ENCODE peak calls at places on chromosomes 4 and X, in eight cellular contexts. One of them, this sample, is unnamed.

GRCh38 chrX:17413228-17413627 is 38.2 kb downstream of the NHS start:
- DNase-seq in GM23338: no peak
- DNase-seq in A549: no peak
- DNase-seq in HepG2: no peak
- DNase-seq in Panc1: peak; percentile 10
- DNase-seq in SK-N-SH: no peak
- DNase-seq in K562: no peak
- DNase-seq in HCT116: peak; percentile 32
- DNase-seq in this sample: no peak

GRCh38 chr4:54661686-54662085 is 3.9 kb downstream of the KIT start:
- DNase-seq in GM23338: no peak
- DNase-seq in A549: no peak
- DNase-seq in HepG2: no peak
- DNase-seq in Panc1: no peak
- DNase-seq in SK-N-SH: no peak
- DNase-seq in K562: no peak
- DNase-seq in HCT116: no peak
- DNase-seq in this sample: no peak

GRCh38 chr4:84796388-84796787 is 170.1 kb downstream of the WDFY3 start:
- DNase-seq in GM23338: no peak
- DNase-seq in A549: no peak
- DNase-seq in HepG2: no peak
- DNase-seq in Panc1: no peak
- DNase-seq in SK-N-SH: peak; percentile 16
- DNase-seq in K562: peak; percentile 5
- DNase-seq in HCT116: no peak
- DNase-seq in this sample: no peak

GRCh38 chrX:136212557-136213111 is 38.6 kb downstream of the MAP7D3 start:
- DNase-seq in GM23338: no peak
- DNase-seq in A549: no peak
- DNase-seq in HepG2: no peak
- DNase-seq in Panc1: no peak
- DNase-seq in SK-N-SH: no peak
- DNase-seq in K562: no peak
- DNase-seq in HCT116: no peak
- DNase-seq in this sample: no peak

GRCh38 chr4:153497091-153497531 is 31.0 kb downstream of the TMEM131L start:
- DNase-seq in GM23338: no peak
- DNase-seq in A549: no peak
- DNase-seq in HepG2: peak; percentile 58
- DNase-seq in Panc1: no peak
- DNase-seq in SK-N-SH: no peak
- DNase-seq in K562: peak; percentile 69
- DNase-seq in HCT116: no peak
- DNase-seq in this sample: no peak

GRCh38 chrX:132193872-132194574 is 25.2 kb downstream of the RAP2C start:
- DNase-seq in GM23338: no peak
- DNase-seq in A549: no peak
- DNase-seq in HepG2: no peak
- DNase-seq in Panc1: no peak
- DNase-seq in SK-N-SH: no peak
- DNase-seq in K562: no peak
- DNase-seq in HCT116: no peak
- DNase-seq in this sample: no peak

GRCh38 chrX:43140546-43140945 is 362.6 kb upstream of the PPP1R2C start:
- DNase-seq in GM23338: no peak
- DNase-seq in A549: no peak
- DNase-seq in HepG2: no peak
- DNase-seq in Panc1: no peak
- DNase-seq in SK-N-SH: no peak
- DNase-seq in K562: no peak
- DNase-seq in HCT116: no peak
- DNase-seq in this sample: no peak

GRCh38 chrX:133444196-133444595 is 28.9 kb upstream of the GPC4 start:
- DNase-seq in GM23338: no peak
- DNase-seq in A549: no peak
- DNase-seq in HepG2: no peak
- DNase-seq in Panc1: no peak
- DNase-seq in SK-N-SH: no peak
- DNase-seq in K562: no peak
- DNase-seq in HCT116: no peak
- DNase-seq in this sample: no peak

GRCh38 chr4:55071951-55072350 is 53.4 kb downstream of the KDR start:
- DNase-seq in GM23338: no peak
- DNase-seq in A549: no peak
- DNase-seq in HepG2: no peak
- DNase-seq in Panc1: no peak
- DNase-seq in SK-N-SH: no peak
- DNase-seq in K562: no peak
- DNase-seq in HCT116: no peak
- DNase-seq in this sample: no peak

GRCh38 chr4:123922847-123923246 is 526.3 kb downstream of the SPRY1 start:
- DNase-seq in GM23338: no peak
- DNase-seq in A549: no peak
- DNase-seq in HepG2: no peak
- DNase-seq in Panc1: no peak
- DNase-seq in SK-N-SH: no peak
- DNase-seq in K562: no peak
- DNase-seq in HCT116: no peak
- DNase-seq in this sample: no peak

GRCh38 chrX:145792281-145792680 is 25.3 kb upstream of the SLITRK2 start:
- DNase-seq in GM23338: no peak
- DNase-seq in A549: no peak
- DNase-seq in HepG2: no peak
- DNase-seq in Panc1: no peak
- DNase-seq in SK-N-SH: no peak
- DNase-seq in K562: no peak
- DNase-seq in HCT116: no peak
- DNase-seq in this sample: no peak

GRCh38 chrX:154123241-154124219 is 20.5 kb upstream of the OPN1LW start:
- DNase-seq in GM23338: no peak
- DNase-seq in A549: no peak
- DNase-seq in HepG2: peak; percentile 24
- DNase-seq in Panc1: no peak
- DNase-seq in SK-N-SH: peak; percentile 67
- DNase-seq in K562: peak; percentile 82
- DNase-seq in HCT116: no peak
- DNase-seq in this sample: peak; percentile 67

GRCh38 chr4:128427832-128428366 is 140.3 kb upstream of the PGRMC2 start:
- DNase-seq in GM23338: peak; percentile 5
- DNase-seq in A549: peak; percentile 79
- DNase-seq in HepG2: peak; percentile 66
- DNase-seq in Panc1: peak; percentile 10
- DNase-seq in SK-N-SH: peak; percentile 38
- DNase-seq in K562: peak; percentile 65
- DNase-seq in HCT116: peak; percentile 86
- DNase-seq in this sample: peak; percentile 11

GRCh38 chrX:40097492-40098263 is at the start of gene BCOR:
- DNase-seq in GM23338: peak; percentile 70
- DNase-seq in A549: peak; percentile 34
- DNase-seq in HepG2: no peak
- DNase-seq in Panc1: no peak
- DNase-seq in SK-N-SH: peak; percentile 79
- DNase-seq in K562: peak; percentile 84
- DNase-seq in HCT116: no peak
- DNase-seq in this sample: peak; percentile 68

GRCh38 chr4:180028682-180029081 is 2214.5 kb upstream of the TENM3 start:
- DNase-seq in GM23338: peak; percentile 88
- DNase-seq in A549: no peak
- DNase-seq in HepG2: peak; percentile 58
- DNase-seq in Panc1: no peak
- DNase-seq in SK-N-SH: peak; percentile 1
- DNase-seq in K562: no peak
- DNase-seq in HCT116: peak; percentile 33
- DNase-seq in this sample: peak; percentile 48

GRCh38 chrX:77087529-77088169 is 359.5 kb upstream of the FGF16 start:
- DNase-seq in GM23338: no peak
- DNase-seq in A549: no peak
- DNase-seq in HepG2: peak; percentile 92
- DNase-seq in Panc1: no peak
- DNase-seq in SK-N-SH: no peak
- DNase-seq in K562: no peak
- DNase-seq in HCT116: no peak
- DNase-seq in this sample: no peak

GRCh38 chrX:67700607-67701006 is 156.8 kb downstream of the AR start:
- DNase-seq in GM23338: no peak
- DNase-seq in A549: no peak
- DNase-seq in HepG2: no peak
- DNase-seq in Panc1: no peak
- DNase-seq in SK-N-SH: no peak
- DNase-seq in K562: no peak
- DNase-seq in HCT116: no peak
- DNase-seq in this sample: no peak

GRCh38 chr4:88158360-88159136 is at the start of gene ABCG2:
- DNase-seq in GM23338: peak; percentile 85
- DNase-seq in A549: peak; percentile 29
- DNase-seq in HepG2: peak; percentile 16
- DNase-seq in Panc1: no peak
- DNase-seq in SK-N-SH: peak; percentile 65
- DNase-seq in K562: peak; percentile 68
- DNase-seq in HCT116: no peak
- DNase-seq in this sample: peak; percentile 9

GRCh38 chr4:145480257-145480656 is 1.4 kb upstream of the SMAD1 start:
- DNase-seq in GM23338: no peak
- DNase-seq in A549: no peak
- DNase-seq in HepG2: no peak
- DNase-seq in Panc1: no peak
- DNase-seq in SK-N-SH: no peak
- DNase-seq in K562: no peak
- DNase-seq in HCT116: no peak
- DNase-seq in this sample: peak; percentile 34

GRCh38 chr4:75370582-75370981 is 143.6 kb downstream of the RCHY1 start:
- DNase-seq in GM23338: no peak
- DNase-seq in A549: no peak
- DNase-seq in HepG2: no peak
- DNase-seq in Panc1: no peak
- DNase-seq in SK-N-SH: no peak
- DNase-seq in K562: no peak
- DNase-seq in HCT116: no peak
- DNase-seq in this sample: no peak

GRCh38 chrX:40127052-40127451 is 29.3 kb upstream of the BCOR start:
- DNase-seq in GM23338: no peak
- DNase-seq in A549: no peak
- DNase-seq in HepG2: no peak
- DNase-seq in Panc1: no peak
- DNase-seq in SK-N-SH: no peak
- DNase-seq in K562: no peak
- DNase-seq in HCT116: no peak
- DNase-seq in this sample: no peak

GRCh38 chrX:47515941-47516649 is 33.1 kb upstream of the ZNF41 start:
- DNase-seq in GM23338: no peak
- DNase-seq in A549: no peak
- DNase-seq in HepG2: no peak
- DNase-seq in Panc1: no peak
- DNase-seq in SK-N-SH: no peak
- DNase-seq in K562: no peak
- DNase-seq in HCT116: no peak
- DNase-seq in this sample: no peak

GRCh38 chr4:63607186-63607872 is 801.9 kb downstream of the TECRL start:
- DNase-seq in GM23338: no peak
- DNase-seq in A549: no peak
- DNase-seq in HepG2: no peak
- DNase-seq in Panc1: no peak
- DNase-seq in SK-N-SH: no peak
- DNase-seq in K562: no peak
- DNase-seq in HCT116: no peak
- DNase-seq in this sample: no peak
- TF ChIP-seq REST in GM23338: no peak
- TF ChIP-seq REST in A549: no peak
- TF ChIP-seq REST in HepG2: no peak
- TF ChIP-seq REST in Panc1: no peak
- TF ChIP-seq REST in SK-N-SH: no peak
- TF ChIP-seq REST in K562: no peak
- TF ChIP-seq REST in HCT116: no peak
- TF ChIP-seq REST in this sample: no peak

GRCh38 chrX:56600141-56600540 is 36.7 kb downstream of the UBQLN2 start:
- DNase-seq in GM23338: no peak
- DNase-seq in A549: no peak
- DNase-seq in HepG2: peak; percentile 12
- DNase-seq in Panc1: no peak
- DNase-seq in SK-N-SH: no peak
- DNase-seq in K562: no peak
- DNase-seq in HCT116: no peak
- DNase-seq in this sample: peak; percentile 16
- TF ChIP-seq REST in GM23338: no peak
- TF ChIP-seq REST in A549: no peak
- TF ChIP-seq REST in HepG2: no peak
- TF ChIP-seq REST in Panc1: no peak
- TF ChIP-seq REST in SK-N-SH: no peak
- TF ChIP-seq REST in K562: no peak
- TF ChIP-seq REST in HCT116: no peak
- TF ChIP-seq REST in this sample: no peak

DNA sequence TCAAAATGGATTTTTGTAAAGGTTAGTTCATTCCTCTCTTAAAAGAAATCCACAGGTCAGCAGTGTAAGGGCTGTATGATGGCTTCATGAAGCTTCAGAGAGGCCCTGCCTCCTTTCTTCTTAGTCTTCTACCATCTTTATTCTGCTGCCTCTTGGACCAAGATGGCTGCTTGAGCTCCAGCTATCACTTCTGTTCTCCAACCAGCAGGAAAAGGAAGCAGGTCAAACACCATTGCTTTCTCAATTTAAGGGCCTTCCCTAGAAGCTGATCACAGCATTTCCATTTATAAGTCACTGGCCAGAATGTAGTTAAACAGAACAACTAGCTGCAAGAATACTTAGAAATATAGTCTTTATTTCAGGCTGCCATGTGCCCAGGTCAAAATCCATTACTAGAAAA is 336.8 kb upstream of the KLF3 start:
- DNase-seq in GM23338: no peak
- DNase-seq in A549: no peak
- DNase-seq in HepG2: no peak
- DNase-seq in Panc1: no peak
- DNase-seq in SK-N-SH: no peak
- DNase-seq in K562: no peak
- DNase-seq in HCT116: no peak
- DNase-seq in this sample: no peak
- TF ChIP-seq REST in GM23338: no peak
- TF ChIP-seq REST in A549: no peak
- TF ChIP-seq REST in HepG2: no peak
- TF ChIP-seq REST in Panc1: no peak
- TF ChIP-seq REST in SK-N-SH: no peak
- TF ChIP-seq REST in K562: no peak
- TF ChIP-seq REST in HCT116: no peak
- TF ChIP-seq REST in this sample: no peak

DNA sequence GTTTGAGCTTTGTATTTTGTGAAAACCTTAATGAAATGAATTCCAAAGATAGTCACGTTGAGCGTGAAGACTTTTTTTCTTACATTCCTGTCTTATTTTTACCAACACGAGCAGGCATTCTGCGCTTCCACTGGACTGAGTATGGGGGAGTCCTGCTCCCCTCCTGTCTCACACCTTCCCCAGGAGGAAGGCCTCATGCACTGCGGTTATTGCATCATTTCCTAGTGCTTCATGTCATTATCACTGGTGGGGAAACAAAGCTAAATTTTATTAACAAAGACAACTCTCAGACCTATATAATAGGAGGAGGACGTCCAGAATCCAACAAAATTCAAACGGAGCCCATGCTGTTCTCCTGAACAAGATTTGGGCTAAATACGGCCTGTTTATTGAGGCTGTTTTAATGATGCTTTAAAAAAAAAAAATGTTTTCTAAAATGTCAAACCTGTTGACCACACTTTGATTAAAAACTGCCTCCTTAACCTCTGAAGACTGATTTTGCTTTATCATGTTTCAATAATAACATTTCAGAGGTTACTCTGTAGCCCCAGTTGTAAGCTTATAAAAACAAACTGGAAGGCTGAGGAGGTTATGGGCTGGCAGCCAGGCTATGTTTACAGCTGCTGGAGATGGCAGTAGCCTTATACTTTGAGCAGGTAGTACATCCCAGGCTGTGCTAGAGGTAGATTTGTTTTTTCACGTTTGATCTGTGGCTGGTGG is 118.0 kb downstream of the SOWAHB start:
- DNase-seq in GM23338: no peak
- DNase-seq in A549: no peak
- DNase-seq in HepG2: no peak
- DNase-seq in Panc1: no peak
- DNase-seq in SK-N-SH: no peak
- DNase-seq in K562: no peak
- DNase-seq in HCT116: no peak
- DNase-seq in this sample: no peak
- TF ChIP-seq REST in GM23338: no peak
- TF ChIP-seq REST in A549: no peak
- TF ChIP-seq REST in HepG2: no peak
- TF ChIP-seq REST in Panc1: no peak
- TF ChIP-seq REST in SK-N-SH: no peak
- TF ChIP-seq REST in K562: no peak
- TF ChIP-seq REST in HCT116: no peak
- TF ChIP-seq REST in this sample: no peak